ENCODE peak calls at places on chromosome 11, in ten cellular contexts. One of them, this sample, is unnamed.

GRCh38 chr11:104095791-104096190 is 59.4 kb downstream of the DDI1 start:
- DNase-seq in LoVo: no peak
- DNase-seq in M059J: no peak
- DNase-seq in AG09309: no peak
- DNase-seq in LNCaP clone FGC: no peak
- DNase-seq in pancreas: no peak
- DNase-seq in cardiac fibroblast: no peak
- DNase-seq in fibroblast of gingiva: peak
- DNase-seq in HFF-Myc: no peak
- DNase-seq in CD8-positive, alpha-beta T cell: no peak
- DNase-seq in this sample: no peak

GRCh38 chr11:69892986-69893555 is 73.9 kb upstream of the FGF3 start:
- DNase-seq in LoVo: no peak
- DNase-seq in M059J: no peak
- DNase-seq in AG09309: no peak
- DNase-seq in LNCaP clone FGC: no peak
- DNase-seq in pancreas: no peak
- DNase-seq in cardiac fibroblast: no peak
- DNase-seq in fibroblast of gingiva: no peak
- DNase-seq in HFF-Myc: no peak
- DNase-seq in CD8-positive, alpha-beta T cell: no peak
- DNase-seq in this sample: no peak

GRCh38 chr11:19441752-19442553 is 201.2 kb upstream of the E2F8 start:
- DNase-seq in LoVo: peak
- DNase-seq in M059J: peak
- DNase-seq in AG09309: peak
- DNase-seq in LNCaP clone FGC: no peak
- DNase-seq in pancreas: peak
- DNase-seq in cardiac fibroblast: peak
- DNase-seq in fibroblast of gingiva: peak
- DNase-seq in HFF-Myc: peak
- DNase-seq in CD8-positive, alpha-beta T cell: no peak
- DNase-seq in this sample: peak

GRCh38 chr11:6319879-6320410 is 356 bp downstream of the CAVIN3 start:
- DNase-seq in LoVo: peak
- DNase-seq in M059J: peak
- DNase-seq in AG09309: peak
- DNase-seq in LNCaP clone FGC: no peak
- DNase-seq in pancreas: peak
- DNase-seq in cardiac fibroblast: peak
- DNase-seq in fibroblast of gingiva: peak
- DNase-seq in HFF-Myc: peak
- DNase-seq in CD8-positive, alpha-beta T cell: no peak
- DNase-seq in this sample: peak

GRCh38 chr11:121538054-121538453 is 85.3 kb upstream of the SORL1-AS1 start:
- DNase-seq in LoVo: no peak
- DNase-seq in M059J: no peak
- DNase-seq in AG09309: no peak
- DNase-seq in LNCaP clone FGC: no peak
- DNase-seq in pancreas: no peak
- DNase-seq in cardiac fibroblast: no peak
- DNase-seq in fibroblast of gingiva: no peak
- DNase-seq in HFF-Myc: no peak
- DNase-seq in CD8-positive, alpha-beta T cell: no peak
- DNase-seq in this sample: no peak

GRCh38 chr11:130435671-130436070 is 7.3 kb upstream of the ADAMTS8 start:
- DNase-seq in LoVo: no peak
- DNase-seq in M059J: peak
- DNase-seq in AG09309: no peak
- DNase-seq in LNCaP clone FGC: no peak
- DNase-seq in pancreas: no peak
- DNase-seq in cardiac fibroblast: peak
- DNase-seq in fibroblast of gingiva: no peak
- DNase-seq in HFF-Myc: no peak
- DNase-seq in CD8-positive, alpha-beta T cell: no peak
- DNase-seq in this sample: peak

GRCh38 chr11:108224908-108225786 is 2.3 kb downstream of the ATM start:
- DNase-seq in LoVo: no peak
- DNase-seq in M059J: no peak
- DNase-seq in AG09309: no peak
- DNase-seq in LNCaP clone FGC: no peak
- DNase-seq in pancreas: no peak
- DNase-seq in cardiac fibroblast: no peak
- DNase-seq in fibroblast of gingiva: no peak
- DNase-seq in HFF-Myc: no peak
- DNase-seq in CD8-positive, alpha-beta T cell: no peak
- DNase-seq in this sample: no peak

GRCh38 chr11:125338435-125338834 is 157.6 kb downstream of the FEZ1 start:
- DNase-seq in LoVo: no peak
- DNase-seq in M059J: no peak
- DNase-seq in AG09309: no peak
- DNase-seq in LNCaP clone FGC: no peak
- DNase-seq in pancreas: no peak
- DNase-seq in cardiac fibroblast: no peak
- DNase-seq in fibroblast of gingiva: no peak
- DNase-seq in HFF-Myc: no peak
- DNase-seq in CD8-positive, alpha-beta T cell: no peak
- DNase-seq in this sample: no peak

GRCh38 chr11:121254756-121255155 is 37.8 kb upstream of the SC5D start:
- DNase-seq in LoVo: no peak
- DNase-seq in M059J: no peak
- DNase-seq in AG09309: no peak
- DNase-seq in LNCaP clone FGC: no peak
- DNase-seq in pancreas: no peak
- DNase-seq in cardiac fibroblast: no peak
- DNase-seq in fibroblast of gingiva: no peak
- DNase-seq in HFF-Myc: no peak
- DNase-seq in CD8-positive, alpha-beta T cell: no peak
- DNase-seq in this sample: no peak

GRCh38 chr11:73218106-73218829 is at the start of gene P2RY2:
- DNase-seq in LoVo: peak
- DNase-seq in M059J: peak
- DNase-seq in AG09309: no peak
- DNase-seq in LNCaP clone FGC: no peak
- DNase-seq in pancreas: peak
- DNase-seq in cardiac fibroblast: peak
- DNase-seq in fibroblast of gingiva: no peak
- DNase-seq in HFF-Myc: no peak
- DNase-seq in CD8-positive, alpha-beta T cell: peak
- DNase-seq in this sample: peak

GRCh38 chr11:67665537-67666302 is 8.7 kb downstream of the ALDH3B2 start:
- DNase-seq in LoVo: no peak
- DNase-seq in M059J: peak
- DNase-seq in AG09309: no peak
- DNase-seq in LNCaP clone FGC: no peak
- DNase-seq in pancreas: no peak
- DNase-seq in cardiac fibroblast: no peak
- DNase-seq in fibroblast of gingiva: no peak
- DNase-seq in HFF-Myc: no peak
- DNase-seq in CD8-positive, alpha-beta T cell: no peak
- DNase-seq in this sample: peak

GRCh38 chr11:46020084-46020483 is 97.6 kb downstream of the LARGE2 start:
- DNase-seq in LoVo: no peak
- DNase-seq in M059J: no peak
- DNase-seq in AG09309: no peak
- DNase-seq in LNCaP clone FGC: no peak
- DNase-seq in pancreas: no peak
- DNase-seq in cardiac fibroblast: no peak
- DNase-seq in fibroblast of gingiva: no peak
- DNase-seq in HFF-Myc: no peak
- DNase-seq in CD8-positive, alpha-beta T cell: no peak
- DNase-seq in this sample: no peak

GRCh38 chr11:120523196-120523595 is 11.6 kb downstream of the GRIK4 start:
- DNase-seq in LoVo: no peak
- DNase-seq in M059J: no peak
- DNase-seq in AG09309: no peak
- DNase-seq in LNCaP clone FGC: peak
- DNase-seq in pancreas: no peak
- DNase-seq in cardiac fibroblast: no peak
- DNase-seq in fibroblast of gingiva: no peak
- DNase-seq in HFF-Myc: no peak
- DNase-seq in CD8-positive, alpha-beta T cell: no peak
- DNase-seq in this sample: no peak

GRCh38 chr11:74388678-74389327 is 9.4 kb downstream of the PGM2L1 start:
- DNase-seq in LoVo: peak
- DNase-seq in M059J: peak
- DNase-seq in AG09309: peak
- DNase-seq in LNCaP clone FGC: no peak
- DNase-seq in pancreas: peak
- DNase-seq in cardiac fibroblast: peak
- DNase-seq in fibroblast of gingiva: no peak
- DNase-seq in HFF-Myc: peak
- DNase-seq in CD8-positive, alpha-beta T cell: peak
- DNase-seq in this sample: peak

GRCh38 chr11:102757823-102758549 is 22.4 kb downstream of the MMP10 start:
- DNase-seq in LoVo: no peak
- DNase-seq in M059J: peak
- DNase-seq in AG09309: peak
- DNase-seq in LNCaP clone FGC: no peak
- DNase-seq in pancreas: no peak
- DNase-seq in cardiac fibroblast: peak
- DNase-seq in fibroblast of gingiva: peak
- DNase-seq in HFF-Myc: no peak
- DNase-seq in CD8-positive, alpha-beta T cell: no peak
- DNase-seq in this sample: peak

GRCh38 chr11:87767615-87768014 is 407.6 kb downstream of the RAB38 start:
- DNase-seq in LoVo: no peak
- DNase-seq in M059J: no peak
- DNase-seq in AG09309: no peak
- DNase-seq in LNCaP clone FGC: no peak
- DNase-seq in pancreas: no peak
- DNase-seq in cardiac fibroblast: no peak
- DNase-seq in fibroblast of gingiva: no peak
- DNase-seq in HFF-Myc: no peak
- DNase-seq in CD8-positive, alpha-beta T cell: no peak
- DNase-seq in this sample: no peak

GRCh38 chr11:69462106-69463045 is 19.1 kb upstream of the LINC01488 start:
- DNase-seq in LoVo: no peak
- DNase-seq in M059J: no peak
- DNase-seq in AG09309: no peak
- DNase-seq in LNCaP clone FGC: no peak
- DNase-seq in pancreas: no peak
- DNase-seq in cardiac fibroblast: peak
- DNase-seq in fibroblast of gingiva: peak
- DNase-seq in HFF-Myc: no peak
- DNase-seq in CD8-positive, alpha-beta T cell: no peak
- DNase-seq in this sample: no peak

GRCh38 chr11:44530413-44531115 is 34.9 kb upstream of the CD82 start:
- DNase-seq in LoVo: no peak
- DNase-seq in M059J: peak
- DNase-seq in AG09309: no peak
- DNase-seq in LNCaP clone FGC: no peak
- DNase-seq in pancreas: no peak
- DNase-seq in cardiac fibroblast: peak
- DNase-seq in fibroblast of gingiva: no peak
- DNase-seq in HFF-Myc: no peak
- DNase-seq in CD8-positive, alpha-beta T cell: no peak
- DNase-seq in this sample: no peak

GRCh38 chr11:121133046-121133445 is 32.0 kb downstream of the TECTA start:
- DNase-seq in LoVo: no peak
- DNase-seq in M059J: no peak
- DNase-seq in AG09309: no peak
- DNase-seq in LNCaP clone FGC: no peak
- DNase-seq in pancreas: no peak
- DNase-seq in cardiac fibroblast: no peak
- DNase-seq in fibroblast of gingiva: no peak
- DNase-seq in HFF-Myc: no peak
- DNase-seq in CD8-positive, alpha-beta T cell: no peak
- DNase-seq in this sample: no peak

GRCh38 chr11:120063686-120064340 is 74.1 kb downstream of the TRIM29 start:
- DNase-seq in LoVo: no peak
- DNase-seq in M059J: no peak
- DNase-seq in AG09309: no peak
- DNase-seq in LNCaP clone FGC: no peak
- DNase-seq in pancreas: no peak
- DNase-seq in cardiac fibroblast: no peak
- DNase-seq in fibroblast of gingiva: no peak
- DNase-seq in HFF-Myc: no peak
- DNase-seq in CD8-positive, alpha-beta T cell: no peak
- DNase-seq in this sample: no peak

GRCh38 chr11:76795936-76796441 is 12.8 kb downstream of the TSKU start:
- DNase-seq in LoVo: no peak
- DNase-seq in M059J: no peak
- DNase-seq in AG09309: no peak
- DNase-seq in LNCaP clone FGC: no peak
- DNase-seq in pancreas: no peak
- DNase-seq in cardiac fibroblast: no peak
- DNase-seq in fibroblast of gingiva: no peak
- DNase-seq in HFF-Myc: no peak
- DNase-seq in CD8-positive, alpha-beta T cell: no peak
- DNase-seq in this sample: no peak

GRCh38 chr11:116454020-116454645 is 318.7 kb downstream of the BUD13 start:
- DNase-seq in LoVo: peak
- DNase-seq in M059J: peak
- DNase-seq in AG09309: peak
- DNase-seq in LNCaP clone FGC: no peak
- DNase-seq in pancreas: peak
- DNase-seq in cardiac fibroblast: peak
- DNase-seq in fibroblast of gingiva: no peak
- DNase-seq in HFF-Myc: peak
- DNase-seq in CD8-positive, alpha-beta T cell: no peak
- DNase-seq in this sample: peak

GRCh38 chr11:128692750-128693578 is 908 bp upstream of the FLI1 start:
- DNase-seq in LoVo: no peak
- DNase-seq in M059J: no peak
- DNase-seq in AG09309: no peak
- DNase-seq in LNCaP clone FGC: no peak
- DNase-seq in pancreas: no peak
- DNase-seq in cardiac fibroblast: peak
- DNase-seq in fibroblast of gingiva: peak
- DNase-seq in HFF-Myc: no peak
- DNase-seq in CD8-positive, alpha-beta T cell: peak
- DNase-seq in this sample: peak

GRCh38 chr11:71466358-71466757 is 13.4 kb downstream of the NADSYN1 start:
- DNase-seq in LoVo: no peak
- DNase-seq in M059J: no peak
- DNase-seq in AG09309: no peak
- DNase-seq in LNCaP clone FGC: no peak
- DNase-seq in pancreas: no peak
- DNase-seq in cardiac fibroblast: no peak
- DNase-seq in fibroblast of gingiva: no peak
- DNase-seq in HFF-Myc: no peak
- DNase-seq in CD8-positive, alpha-beta T cell: no peak
- DNase-seq in this sample: no peak

GRCh38 chr11:117900720-117901440 is 24.4 kb upstream of the FXYD6 start:
- DNase-seq in LoVo: no peak
- DNase-seq in M059J: no peak
- DNase-seq in AG09309: no peak
- DNase-seq in LNCaP clone FGC: no peak
- DNase-seq in pancreas: no peak
- DNase-seq in cardiac fibroblast: no peak
- DNase-seq in fibroblast of gingiva: no peak
- DNase-seq in HFF-Myc: no peak
- DNase-seq in CD8-positive, alpha-beta T cell: no peak
- DNase-seq in this sample: no peak

GRCh38 chr11:46237248-46238077 is 40.0 kb upstream of the CREB3L1 start:
- DNase-seq in LoVo: peak
- DNase-seq in M059J: peak
- DNase-seq in AG09309: peak
- DNase-seq in LNCaP clone FGC: no peak
- DNase-seq in pancreas: peak
- DNase-seq in cardiac fibroblast: peak
- DNase-seq in fibroblast of gingiva: peak
- DNase-seq in HFF-Myc: peak
- DNase-seq in CD8-positive, alpha-beta T cell: peak
- DNase-seq in this sample: peak